ENCODE peak calls at places on chromosomes 6 and 20, in six cellular contexts. One of them, this sample, is unnamed.

GRCh38 chr6:12182676-12183075 is 107.5 kb upstream of the EDN1 start:
- DNase-seq in uterus: no peak
- DNase-seq in tibial nerve: no peak
- DNase-seq in right lobe of liver: no peak
- DNase-seq in WERI-Rb-1: no peak
- DNase-seq in breast epithelium: no peak
- DNase-seq in this sample: no peak

GRCh38 chr20:63006611-63007471 is at the start of gene BHLHE23:
- DNase-seq in tibial nerve: no peak
- DNase-seq in right lobe of liver: no peak
- DNase-seq in uterus: no peak
- DNase-seq in breast epithelium: no peak
- DNase-seq in WERI-Rb-1: peak
- DNase-seq in this sample: no peak

GRCh38 chr6:109448615-109449014 is 7.0 kb downstream of the MICAL1 start:
- DNase-seq in WERI-Rb-1: no peak
- DNase-seq in breast epithelium: no peak
- DNase-seq in uterus: no peak
- DNase-seq in tibial nerve: no peak
- DNase-seq in right lobe of liver: no peak
- DNase-seq in this sample: no peak

GRCh38 chr6:154453329-154453728 is 57.2 kb downstream of the CNKSR3 start:
- DNase-seq in right lobe of liver: no peak
- DNase-seq in WERI-Rb-1: no peak
- DNase-seq in uterus: no peak
- DNase-seq in breast epithelium: no peak
- DNase-seq in tibial nerve: no peak
- DNase-seq in this sample: no peak

GRCh38 chr6:136401749-136402148 is 112.1 kb upstream of the BCLAF1 start:
- DNase-seq in breast epithelium: no peak
- DNase-seq in uterus: no peak
- DNase-seq in tibial nerve: no peak
- DNase-seq in WERI-Rb-1: no peak
- DNase-seq in right lobe of liver: no peak
- DNase-seq in this sample: no peak

GRCh38 chr20:39066464-39066863 is 104.3 kb downstream of the DHX35 start:
- DNase-seq in uterus: no peak
- DNase-seq in breast epithelium: no peak
- DNase-seq in tibial nerve: no peak
- DNase-seq in right lobe of liver: no peak
- DNase-seq in WERI-Rb-1: no peak
- DNase-seq in this sample: no peak

GRCh38 chr6:125745281-125746018 is 4.0 kb upstream of the HEY2 start:
- DNase-seq in right lobe of liver: peak
- DNase-seq in tibial nerve: no peak
- DNase-seq in WERI-Rb-1: no peak
- DNase-seq in uterus: no peak
- DNase-seq in breast epithelium: no peak
- DNase-seq in this sample: no peak

GRCh38 chr6:138596126-138596525 is 96.8 kb upstream of the NHSL1 start:
- DNase-seq in WERI-Rb-1: no peak
- DNase-seq in tibial nerve: no peak
- DNase-seq in breast epithelium: no peak
- DNase-seq in right lobe of liver: no peak
- DNase-seq in uterus: no peak
- DNase-seq in this sample: no peak

GRCh38 chr20:10307359-10307735 is 88.7 kb downstream of the SNAP25 start:
- DNase-seq in tibial nerve: no peak
- DNase-seq in WERI-Rb-1: no peak
- DNase-seq in breast epithelium: no peak
- DNase-seq in right lobe of liver: no peak
- DNase-seq in uterus: no peak
- DNase-seq in this sample: no peak

GRCh38 chr20:40754372-40754943 is 65.4 kb upstream of the MAFB start:
- DNase-seq in uterus: no peak
- DNase-seq in right lobe of liver: peak
- DNase-seq in breast epithelium: no peak
- DNase-seq in WERI-Rb-1: no peak
- DNase-seq in tibial nerve: no peak
- DNase-seq in this sample: peak

GRCh38 chr20:4973330-4974097 is 27.8 kb downstream of the SLC23A2 start:
- DNase-seq in uterus: peak
- DNase-seq in breast epithelium: no peak
- DNase-seq in tibial nerve: peak
- DNase-seq in WERI-Rb-1: no peak
- DNase-seq in right lobe of liver: peak
- DNase-seq in this sample: peak

GRCh38 chr6:37856285-37856684 is 36.8 kb downstream of the ZFAND3 start:
- DNase-seq in right lobe of liver: no peak
- DNase-seq in breast epithelium: no peak
- DNase-seq in uterus: no peak
- DNase-seq in tibial nerve: no peak
- DNase-seq in WERI-Rb-1: no peak
- DNase-seq in this sample: no peak

GRCh38 chr6:37366910-37367309 is 13.1 kb downstream of the RNF8 start:
- DNase-seq in right lobe of liver: no peak
- DNase-seq in WERI-Rb-1: no peak
- DNase-seq in breast epithelium: no peak
- DNase-seq in uterus: no peak
- DNase-seq in tibial nerve: no peak
- DNase-seq in this sample: no peak

GRCh38 chr20:15359056-15359455 is 1021.6 kb upstream of the FLRT3 start:
- DNase-seq in right lobe of liver: no peak
- DNase-seq in breast epithelium: no peak
- DNase-seq in tibial nerve: no peak
- DNase-seq in uterus: no peak
- DNase-seq in WERI-Rb-1: no peak
- DNase-seq in this sample: no peak

GRCh38 chr20:10855031-10855430 is 181.2 kb upstream of the JAG1 start:
- DNase-seq in uterus: no peak
- DNase-seq in breast epithelium: no peak
- DNase-seq in WERI-Rb-1: no peak
- DNase-seq in right lobe of liver: no peak
- DNase-seq in tibial nerve: no peak
- DNase-seq in this sample: no peak

GRCh38 chr6:34953084-34954025 is 64.3 kb downstream of the ANKS1A start:
- DNase-seq in tibial nerve: no peak
- DNase-seq in WERI-Rb-1: no peak
- DNase-seq in uterus: no peak
- DNase-seq in breast epithelium: no peak
- DNase-seq in right lobe of liver: no peak
- DNase-seq in this sample: no peak

GRCh38 chr6:2791124-2792050 is 26.2 kb downstream of the WRNIP1 start:
- DNase-seq in WERI-Rb-1: peak
- DNase-seq in tibial nerve: peak
- DNase-seq in breast epithelium: peak
- DNase-seq in right lobe of liver: peak
- DNase-seq in uterus: peak
- DNase-seq in this sample: peak

GRCh38 chr20:43583982-43584432 is 6.7 kb upstream of the IFT52 start:
- DNase-seq in breast epithelium: no peak
- DNase-seq in uterus: peak
- DNase-seq in right lobe of liver: peak
- DNase-seq in WERI-Rb-1: no peak
- DNase-seq in tibial nerve: peak
- DNase-seq in this sample: peak

GRCh38 chr20:3813758-3814581 is 6.4 kb upstream of the AP5S1 start:
- DNase-seq in WERI-Rb-1: no peak
- DNase-seq in right lobe of liver: no peak
- DNase-seq in breast epithelium: no peak
- DNase-seq in uterus: no peak
- DNase-seq in tibial nerve: no peak
- DNase-seq in this sample: no peak

GRCh38 chr20:9574182-9574581 is 59.8 kb downstream of the LAMP5 start:
- DNase-seq in WERI-Rb-1: no peak
- DNase-seq in breast epithelium: no peak
- DNase-seq in tibial nerve: no peak
- DNase-seq in right lobe of liver: no peak
- DNase-seq in uterus: no peak
- DNase-seq in this sample: no peak

GRCh38 chr20:62662422-62662821 is 20.1 kb downstream of the SLCO4A1 start:
- DNase-seq in breast epithelium: no peak
- DNase-seq in tibial nerve: no peak
- DNase-seq in WERI-Rb-1: no peak
- DNase-seq in uterus: no peak
- DNase-seq in right lobe of liver: no peak
- DNase-seq in this sample: no peak

GRCh38 chr6:83781506-83781905 is 71.7 kb upstream of the RIPPLY2 start:
- DNase-seq in WERI-Rb-1: no peak
- DNase-seq in tibial nerve: no peak
- DNase-seq in right lobe of liver: no peak
- DNase-seq in breast epithelium: no peak
- DNase-seq in uterus: no peak
- DNase-seq in this sample: no peak

GRCh38 chr6:4969609-4970285 is 34.1 kb downstream of the RPP40 start:
- DNase-seq in uterus: no peak
- DNase-seq in WERI-Rb-1: no peak
- DNase-seq in breast epithelium: no peak
- DNase-seq in right lobe of liver: no peak
- DNase-seq in tibial nerve: no peak
- DNase-seq in this sample: no peak
- H3K27ac ChIP-seq in uterus: no peak
- H3K27ac ChIP-seq in WERI-Rb-1: no peak
- H3K27ac ChIP-seq in breast epithelium: no peak
- H3K27ac ChIP-seq in right lobe of liver: no peak
- H3K27ac ChIP-seq in tibial nerve: no peak
- H3K27ac ChIP-seq in this sample: no peak

GRCh38 chr6:39791311-39791710 is 865 bp upstream of the DAAM2 start:
- DNase-seq in tibial nerve: no peak
- DNase-seq in uterus: no peak
- DNase-seq in WERI-Rb-1: peak
- DNase-seq in right lobe of liver: no peak
- DNase-seq in breast epithelium: no peak
- DNase-seq in this sample: no peak

GRCh38 chr6:39791850-39792500 is at the start of gene DAAM2:
- DNase-seq in uterus: peak
- DNase-seq in tibial nerve: peak
- DNase-seq in WERI-Rb-1: peak
- DNase-seq in right lobe of liver: peak
- DNase-seq in breast epithelium: peak
- DNase-seq in this sample: peak

GRCh38 chr6:39793528-39793927 is 1.4 kb downstream of the DAAM2 start:
- DNase-seq in breast epithelium: no peak
- DNase-seq in tibial nerve: no peak
- DNase-seq in WERI-Rb-1: no peak
- DNase-seq in uterus: no peak
- DNase-seq in right lobe of liver: no peak
- DNase-seq in this sample: no peak

GRCh38 chr6:39792501-39793450 is 600 bp downstream of the DAAM2 start:
- DNase-seq in breast epithelium: no peak
- DNase-seq in right lobe of liver: no peak
- DNase-seq in uterus: peak
- DNase-seq in tibial nerve: no peak
- DNase-seq in WERI-Rb-1: no peak
- DNase-seq in this sample: peak

GRCh38 chr6:39794231-39794630 is 2.1 kb downstream of the DAAM2 start:
- DNase-seq in tibial nerve: no peak
- DNase-seq in right lobe of liver: no peak
- DNase-seq in WERI-Rb-1: no peak
- DNase-seq in uterus: no peak
- DNase-seq in breast epithelium: no peak
- DNase-seq in this sample: no peak
- TF ChIP-seq CTCF in tibial nerve: no peak
- TF ChIP-seq CTCF in right lobe of liver: no peak
- TF ChIP-seq CTCF in WERI-Rb-1: no peak
- TF ChIP-seq CTCF in uterus: no peak
- TF ChIP-seq CTCF in breast epithelium: no peak
- TF ChIP-seq CTCF in this sample: no peak

GRCh38 chr6:64270083-64270482 is 634.5 kb downstream of the PHF3 start:
- DNase-seq in breast epithelium: no peak
- DNase-seq in tibial nerve: no peak
- DNase-seq in uterus: no peak
- DNase-seq in right lobe of liver: no peak
- DNase-seq in WERI-Rb-1: no peak
- DNase-seq in this sample: no peak

DNA sequence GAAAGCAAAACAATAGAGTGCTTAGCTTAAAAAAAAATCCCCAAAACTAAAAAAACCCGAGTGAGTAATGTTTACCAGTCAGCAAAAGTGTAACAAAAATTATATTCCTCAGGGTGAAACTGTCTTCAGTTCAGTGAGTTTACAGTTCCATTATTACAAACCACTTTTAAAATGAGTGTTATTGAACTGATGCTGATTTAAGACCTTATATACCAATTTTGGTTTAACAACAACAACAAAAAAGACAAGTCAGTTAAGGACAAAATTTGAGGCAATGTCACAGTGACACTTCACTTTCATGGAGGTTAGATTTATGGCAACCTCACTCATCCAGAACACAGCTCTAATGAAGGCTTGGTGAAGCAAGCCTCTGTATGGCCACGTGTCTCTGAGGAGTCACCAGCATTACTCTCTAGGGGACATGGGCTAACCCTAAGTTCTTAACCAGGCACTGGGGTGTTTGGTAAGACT is 630.8 kb downstream of the PHF3 start:
- DNase-seq in breast epithelium: no peak
- DNase-seq in tibial nerve: no peak
- DNase-seq in WERI-Rb-1: no peak
- DNase-seq in right lobe of liver: no peak
- DNase-seq in uterus: no peak
- DNase-seq in this sample: no peak
- H3K4me3 ChIP-seq in breast epithelium: no peak
- H3K4me3 ChIP-seq in tibial nerve: no peak
- H3K4me3 ChIP-seq in WERI-Rb-1: no peak
- H3K4me3 ChIP-seq in right lobe of liver: no peak
- H3K4me3 ChIP-seq in uterus: no peak
- H3K4me3 ChIP-seq in this sample: no peak

GRCh38 chr6:85417336-85417735 is 32.5 kb upstream of the NT5E start:
- DNase-seq in uterus: no peak
- DNase-seq in right lobe of liver: no peak
- DNase-seq in tibial nerve: no peak
- DNase-seq in breast epithelium: no peak
- DNase-seq in WERI-Rb-1: no peak
- DNase-seq in this sample: no peak
- H3K27ac ChIP-seq in uterus: no peak
- H3K27ac ChIP-seq in right lobe of liver: no peak
- H3K27ac ChIP-seq in tibial nerve: no peak
- H3K27ac ChIP-seq in breast epithelium: no peak
- H3K27ac ChIP-seq in WERI-Rb-1: no peak
- H3K27ac ChIP-seq in this sample: no peak

GRCh38 chr6:13419826-13420225 is 67.6 kb downstream of the GFOD1 start:
- DNase-seq in uterus: no peak
- DNase-seq in WERI-Rb-1: no peak
- DNase-seq in tibial nerve: no peak
- DNase-seq in right lobe of liver: no peak
- DNase-seq in breast epithelium: no peak
- DNase-seq in this sample: no peak
- TF ChIP-seq CTCF in uterus: no peak
- TF ChIP-seq CTCF in WERI-Rb-1: no peak
- TF ChIP-seq CTCF in tibial nerve: no peak
- TF ChIP-seq CTCF in right lobe of liver: no peak
- TF ChIP-seq CTCF in breast epithelium: no peak
- TF ChIP-seq CTCF in this sample: no peak